ENCODE peak calls at places on chromosomes 6 and 20, in ten cellular contexts. J is kidney, N is IMR-90, B is HepG2, W is right lobe of liver, M is astrocyte of the spinal cord, E is PC-3, S is bronchial epithelial cell, P is lower leg skin, G is hepatocyte. I is an unnamed sample.

GRCh38 chr6:128412680-128413079 is 107.7 kb downstream of the PTPRK start:
- DNase-seq in M (no peak), G (no peak), E (no peak), S (peak; percentile 36), P (no peak), J (no peak), N (no peak), B (no peak), W (no peak), I (peak; percentile 35)

GRCh38 chr6:147135211-147135672 is 69.0 kb upstream of the STXBP5 start:
- DNase-seq in S (peak; percentile 92), B (no peak), J (no peak), N (peak; percentile 95), E (peak; percentile 85), G (peak; percentile 22), M (peak; percentile 62), P (no peak), W (no peak), I (peak; percentile 93)

GRCh38 chr20:50116368-50116999 is 3.5 kb upstream of the UBE2V1 start:
- DNase-seq in E (no peak), B (no peak), S (no peak), M (no peak), G (no peak), J (peak; percentile 59), N (no peak), P (no peak), W (no peak), I (no peak)

GRCh38 chr6:114344216-114344970 is 1.6 kb upstream of the HS3ST5 start:
- DNase-seq in E (peak; percentile 42), P (no peak), M (no peak), G (no peak), S (no peak), W (no peak), J (no peak), N (no peak), B (no peak), I (no peak)

GRCh38 chr6:69825904-69826303 is 29.1 kb upstream of the LMBRD1 start:
- DNase-seq in N (peak; percentile 33), S (peak; percentile 52), P (no peak), E (no peak), G (peak; percentile 15), B (peak; percentile 67), M (peak; percentile 6), W (no peak), J (no peak), I (peak; percentile 18)

GRCh38 chr6:20056350-20056992 is 155.8 kb downstream of the MBOAT1 start:
- DNase-seq in P (no peak), G (peak; percentile 84), J (no peak), B (peak; percentile 48), W (no peak), E (peak; percentile 81), N (peak; percentile 63), M (peak; percentile 66), S (peak; percentile 51), I (peak; percentile 68)

GRCh38 chr6:35486005-35486925 is 10.6 kb downstream of the TEAD3 start:
- DNase-seq in M (no peak), J (peak; percentile 88), P (peak; percentile 79), G (peak; percentile 83), W (no peak), E (peak; percentile 81), N (no peak), S (peak; percentile 91), B (no peak), I (peak; percentile 98)

GRCh38 chr6:150466196-150466595 is 97.4 kb downstream of the IYD start:
- DNase-seq in J (no peak), M (no peak), W (no peak), E (peak; percentile 28), S (peak; percentile 85), G (no peak), P (no peak), N (no peak), B (no peak), I (peak; percentile 73)

GRCh38 chr6:166029506-166029905 is 138.1 kb downstream of the TBXT start:
- DNase-seq in W (no peak), E (no peak), B (no peak), N (peak; percentile 43), J (no peak), M (peak; percentile 25), G (no peak), P (no peak), S (no peak), I (no peak)

GRCh38 chr20:56393133-56393472 is 658 bp downstream of the CSTF1 start:
- DNase-seq in E (peak; percentile 19), B (no peak), S (no peak), J (no peak), G (no peak), P (no peak), N (no peak), W (no peak), M (peak; percentile 19), I (peak; percentile 8)

GRCh38 chr6:24926192-24926591 is 9.6 kb downstream of the RIPOR2 start:
- DNase-seq in J (no peak), N (no peak), B (peak; percentile 23), S (no peak), M (no peak), E (peak; percentile 49), P (no peak), W (no peak), G (no peak), I (no peak)

GRCh38 chr20:15162061-15162740 is 824.8 kb upstream of the FLRT3 start:
- DNase-seq in E (no peak), B (no peak), N (no peak), W (no peak), P (no peak), S (no peak), G (no peak), J (no peak), M (no peak), I (no peak)
- H3K4me3 ChIP-seq in E (no peak overlapping the region), B (peak overlapping the region; percentile 22), N (no peak overlapping the region), W (peak overlapping the region; percentile 25), P (no peak overlapping the region), S (no peak overlapping the region), G (no peak overlapping the region), J (peak overlapping the region; percentile 27), M (no peak overlapping the region), I (no peak overlapping the region)

DNA sequence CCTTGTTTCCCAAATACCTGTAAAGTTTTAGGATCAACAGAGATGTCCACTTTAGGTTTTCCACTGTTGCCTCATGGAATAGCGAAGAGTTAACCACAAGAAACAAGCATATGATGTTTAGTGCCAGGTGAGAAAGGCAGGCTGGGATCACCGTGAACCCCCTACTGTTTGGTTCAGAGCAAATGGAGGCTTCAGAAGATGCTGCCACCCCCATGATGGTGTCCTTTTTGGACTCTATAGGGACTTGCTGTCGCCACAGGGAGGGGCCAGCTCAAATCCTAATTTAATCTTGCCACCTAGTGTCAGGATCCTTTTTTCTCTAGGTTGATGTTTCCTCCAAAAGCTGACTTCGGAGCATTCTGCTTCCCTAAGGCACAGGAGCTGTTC is 1.9 kb upstream of the DLL1 start:
- DNase-seq in N (no peak), B (no peak), S (peak; percentile 46), P (no peak), W (no peak), E (peak; percentile 53), G (no peak), J (no peak), M (no peak), I (peak; percentile 52)
- TF ChIP-seq CTCF in N (no peak), B (peak; percentile 33), S (no peak), P (no peak), W (peak; percentile 10), E (peak; percentile 53), G (peak; percentile 16), J (no peak), M (peak; percentile 10), I (peak; percentile 46)

GRCh38 chr20:57398231-57398821 is 7.1 kb downstream of the RBM38 start:
- DNase-seq in M (no peak), E (no peak), S (no peak), J (peak; percentile 91), G (no peak), W (peak; percentile 69), P (peak; percentile 35), N (no peak), B (no peak), I (no peak)
- H3K4me3 ChIP-seq in M (no peak overlapping the region), E (no peak overlapping the region), S (no peak overlapping the region), J (no peak overlapping the region), G (no peak overlapping the region), W (no peak overlapping the region), P (no peak overlapping the region), N (no peak overlapping the region), B (no peak overlapping the region), I (no peak overlapping the region)

GRCh38 chr6:41442800-41443501 is 103.2 kb upstream of the FOXP4 start:
- DNase-seq in S (no peak), G (peak; percentile 77), J (peak; percentile 95), W (no peak), M (peak; percentile 70), B (no peak), P (peak; percentile 34), N (peak; percentile 27), E (no peak), I (no peak)
- TF ChIP-seq CTCF in S (peak; percentile 45), G (peak; percentile 81), J (peak; percentile 5), W (peak; percentile 18), M (peak; percentile 75), B (peak; percentile 71), P (no peak), N (peak; percentile 24), E (peak; percentile 60), I (peak; percentile 29)